ENCODE peak calls at places on chromosomes 3 and 15, in six cellular contexts. One of them, this sample, is unnamed.

GRCh38 chr3:37480003-37480402 is 305.6 kb upstream of the LRRFIP2 start:
- DNase-seq in A549: no peak
- DNase-seq in ovary: no peak
- DNase-seq in tibial nerve: no peak
- DNase-seq in HepG2: no peak
- DNase-seq in stomach: no peak
- DNase-seq in this sample: no peak

GRCh38 chr3:186815490-186815889 is 9.2 kb upstream of the RFC4 start:
- DNase-seq in A549: peak; percentile 37
- DNase-seq in ovary: no peak
- DNase-seq in tibial nerve: no peak
- DNase-seq in HepG2: no peak
- DNase-seq in stomach: no peak
- DNase-seq in this sample: no peak

GRCh38 chr3:175185903-175186302 is 326.8 kb downstream of the NAALADL2 start:
- DNase-seq in A549: no peak
- DNase-seq in ovary: no peak
- DNase-seq in tibial nerve: no peak
- DNase-seq in HepG2: no peak
- DNase-seq in stomach: no peak
- DNase-seq in this sample: no peak

GRCh38 chr3:66885326-66886000 is 112.6 kb upstream of the KBTBD8 start:
- DNase-seq in A549: no peak
- DNase-seq in ovary: no peak
- DNase-seq in tibial nerve: no peak
- DNase-seq in HepG2: no peak
- DNase-seq in stomach: no peak
- DNase-seq in this sample: no peak

GRCh38 chr3:83523470-83524073 is 1435.2 kb upstream of the CADM2 start:
- DNase-seq in A549: peak; percentile 1
- DNase-seq in ovary: no peak
- DNase-seq in tibial nerve: no peak
- DNase-seq in HepG2: peak; percentile 64
- DNase-seq in stomach: no peak
- DNase-seq in this sample: no peak

GRCh38 chr3:122984007-122984406 is 43.6 kb downstream of the SEMA5B start:
- DNase-seq in A549: no peak
- DNase-seq in ovary: no peak
- DNase-seq in tibial nerve: no peak
- DNase-seq in HepG2: no peak
- DNase-seq in stomach: no peak
- DNase-seq in this sample: no peak

GRCh38 chr3:195154793-195155535 is 116.0 kb downstream of the XXYLT1 start:
- DNase-seq in A549: no peak
- DNase-seq in ovary: peak; percentile 92
- DNase-seq in tibial nerve: peak; percentile 71
- DNase-seq in HepG2: peak; percentile 91
- DNase-seq in stomach: peak; percentile 94
- DNase-seq in this sample: peak; percentile 89

GRCh38 chr15:25734680-25735355 is 128.3 kb downstream of the ATP10A start:
- DNase-seq in A549: no peak
- DNase-seq in ovary: no peak
- DNase-seq in tibial nerve: no peak
- DNase-seq in HepG2: no peak
- DNase-seq in stomach: no peak
- DNase-seq in this sample: no peak

GRCh38 chr15:87667643-87668042 is 588.9 kb downstream of the NTRK3 start:
- DNase-seq in A549: no peak
- DNase-seq in ovary: no peak
- DNase-seq in tibial nerve: no peak
- DNase-seq in HepG2: no peak
- DNase-seq in stomach: no peak
- DNase-seq in this sample: no peak

GRCh38 chr15:95259965-95260364 is 1028.6 kb downstream of the MCTP2 start:
- DNase-seq in A549: no peak
- DNase-seq in ovary: peak; percentile 53
- DNase-seq in tibial nerve: no peak
- DNase-seq in HepG2: no peak
- DNase-seq in stomach: peak; percentile 61
- DNase-seq in this sample: no peak

GRCh38 chr3:15108082-15108545 is 9.2 kb upstream of the RBSN start:
- DNase-seq in A549: peak; percentile 96
- DNase-seq in ovary: peak; percentile 75
- DNase-seq in tibial nerve: no peak
- DNase-seq in HepG2: peak; percentile 64
- DNase-seq in stomach: peak; percentile 70
- DNase-seq in this sample: peak; percentile 78

GRCh38 chr3:15102833-15103232 is 3.9 kb upstream of the RBSN start:
- DNase-seq in A549: no peak
- DNase-seq in ovary: no peak
- DNase-seq in tibial nerve: no peak
- DNase-seq in HepG2: no peak
- DNase-seq in stomach: no peak
- DNase-seq in this sample: no peak

GRCh38 chr3:15110201-15110600 is 11.3 kb upstream of the RBSN start:
- DNase-seq in A549: no peak
- DNase-seq in ovary: no peak
- DNase-seq in tibial nerve: no peak
- DNase-seq in HepG2: no peak
- DNase-seq in stomach: no peak
- DNase-seq in this sample: no peak

GRCh38 chr3:15108869-15109268 is 9.9 kb upstream of the RBSN start:
- DNase-seq in A549: no peak
- DNase-seq in ovary: no peak
- DNase-seq in tibial nerve: no peak
- DNase-seq in HepG2: no peak
- DNase-seq in stomach: no peak
- DNase-seq in this sample: no peak

GRCh38 chr3:15107075-15107947 is 8.4 kb upstream of the RBSN start:
- DNase-seq in A549: no peak
- DNase-seq in ovary: no peak
- DNase-seq in tibial nerve: no peak
- DNase-seq in HepG2: peak; percentile 78
- DNase-seq in stomach: no peak
- DNase-seq in this sample: no peak
- TF ChIP-seq POLR2A in A549: no peak
- TF ChIP-seq POLR2A in ovary: no peak
- TF ChIP-seq POLR2A in tibial nerve: no peak
- TF ChIP-seq POLR2A in HepG2: no peak
- TF ChIP-seq POLR2A in stomach: no peak
- TF ChIP-seq POLR2A in this sample: no peak

GRCh38 chr3:112990672-112991602 is at the start of gene GTPBP8:
- DNase-seq in A549: peak; percentile 84
- DNase-seq in ovary: peak; percentile 88
- DNase-seq in tibial nerve: peak; percentile 73
- DNase-seq in HepG2: peak; percentile 86
- DNase-seq in stomach: peak; percentile 92
- DNase-seq in this sample: peak; percentile 94
- TF ChIP-seq EP300 in A549: no peak
- TF ChIP-seq EP300 in ovary: peak; percentile 27
- TF ChIP-seq EP300 in tibial nerve: peak; percentile 70
- TF ChIP-seq EP300 in HepG2: no peak
- TF ChIP-seq EP300 in stomach: peak; percentile 38
- TF ChIP-seq EP300 in this sample: no peak

GRCh38 chr3:20648921-20649381 is 462.9 kb upstream of the SGO1 start:
- DNase-seq in A549: no peak
- DNase-seq in ovary: no peak
- DNase-seq in tibial nerve: no peak
- DNase-seq in HepG2: no peak
- DNase-seq in stomach: no peak
- DNase-seq in this sample: no peak
- TF ChIP-seq CTCF in A549: no peak
- TF ChIP-seq CTCF in ovary: no peak
- TF ChIP-seq CTCF in tibial nerve: no peak
- TF ChIP-seq CTCF in HepG2: no peak
- TF ChIP-seq CTCF in stomach: no peak
- TF ChIP-seq CTCF in this sample: no peak

GRCh38 chr15:50107157-50107556 is 11.9 kb downstream of the ATP8B4 start:
- DNase-seq in A549: no peak
- DNase-seq in ovary: no peak
- DNase-seq in tibial nerve: no peak
- DNase-seq in HepG2: no peak
- DNase-seq in stomach: no peak
- DNase-seq in this sample: no peak

GRCh38 chr15:50108446-50108845 is 10.6 kb downstream of the ATP8B4 start:
- DNase-seq in A549: no peak
- DNase-seq in ovary: no peak
- DNase-seq in tibial nerve: no peak
- DNase-seq in HepG2: no peak
- DNase-seq in stomach: no peak
- DNase-seq in this sample: no peak

GRCh38 chr15:50109086-50109987 is 9.7 kb downstream of the ATP8B4 start:
- DNase-seq in A549: no peak
- DNase-seq in ovary: no peak
- DNase-seq in tibial nerve: no peak
- DNase-seq in HepG2: no peak
- DNase-seq in stomach: no peak
- DNase-seq in this sample: no peak

GRCh38 chr15:50107591-50108408 is 11.2 kb downstream of the ATP8B4 start:
- DNase-seq in A549: no peak
- DNase-seq in ovary: no peak
- DNase-seq in tibial nerve: no peak
- DNase-seq in HepG2: no peak
- DNase-seq in stomach: peak; percentile 28
- DNase-seq in this sample: no peak

GRCh38 chr15:50106438-50106837 is 12.6 kb downstream of the ATP8B4 start:
- DNase-seq in A549: no peak
- DNase-seq in ovary: no peak
- DNase-seq in tibial nerve: no peak
- DNase-seq in HepG2: no peak
- DNase-seq in stomach: no peak
- DNase-seq in this sample: no peak
- TF ChIP-seq POLR2A in A549: no peak
- TF ChIP-seq POLR2A in ovary: no peak
- TF ChIP-seq POLR2A in tibial nerve: no peak
- TF ChIP-seq POLR2A in HepG2: no peak
- TF ChIP-seq POLR2A in stomach: no peak
- TF ChIP-seq POLR2A in this sample: no peak

DNA sequence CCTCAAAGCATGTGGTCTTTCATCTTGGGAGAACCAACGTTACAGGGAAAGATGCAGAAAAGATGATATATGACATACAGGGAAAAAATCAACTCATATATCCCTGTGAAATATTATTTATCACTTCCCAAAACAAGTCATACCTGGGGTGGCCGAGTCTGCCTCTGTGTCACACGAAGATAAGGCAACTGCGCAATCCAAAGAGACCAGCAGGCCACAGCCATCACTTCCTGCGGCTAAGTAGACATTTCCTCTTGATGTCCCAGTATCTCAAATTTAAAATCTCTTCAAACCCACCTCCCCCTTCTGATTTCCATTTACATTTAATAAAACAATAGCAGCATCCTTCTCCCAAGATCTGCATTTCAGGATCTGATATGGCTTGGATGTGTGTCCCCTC is 71.5 kb downstream of the IGF2BP2 start:
- DNase-seq in A549: no peak
- DNase-seq in ovary: no peak
- DNase-seq in tibial nerve: no peak
- DNase-seq in HepG2: no peak
- DNase-seq in stomach: no peak
- DNase-seq in this sample: no peak
- TF ChIP-seq EP300 in A549: no peak
- TF ChIP-seq EP300 in ovary: no peak
- TF ChIP-seq EP300 in tibial nerve: no peak
- TF ChIP-seq EP300 in HepG2: no peak
- TF ChIP-seq EP300 in stomach: no peak
- TF ChIP-seq EP300 in this sample: no peak

DNA sequence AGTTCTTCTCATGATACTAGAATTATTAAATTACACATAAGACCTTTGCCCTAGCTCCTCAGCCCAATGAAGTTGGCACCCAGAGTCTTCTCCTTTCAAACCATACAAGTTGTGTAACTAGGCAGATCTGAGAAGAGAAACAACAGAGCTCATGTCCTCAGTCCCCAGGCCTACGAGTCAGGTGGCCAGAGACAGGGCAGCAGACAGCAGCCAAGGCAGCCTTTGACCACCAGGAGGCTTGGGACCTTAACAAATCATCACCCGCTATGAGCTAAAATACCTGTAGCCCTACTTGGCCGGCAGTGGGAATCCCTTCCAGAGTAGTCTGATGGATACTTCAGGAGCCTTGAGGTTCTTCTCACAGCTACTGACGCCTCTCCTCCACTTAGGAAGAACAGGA is 18.3 kb downstream of the STIMATE start:
- DNase-seq in A549: no peak
- DNase-seq in ovary: no peak
- DNase-seq in tibial nerve: no peak
- DNase-seq in HepG2: no peak
- DNase-seq in stomach: no peak
- DNase-seq in this sample: no peak
- TF ChIP-seq CTCF in A549: no peak
- TF ChIP-seq CTCF in ovary: no peak
- TF ChIP-seq CTCF in tibial nerve: no peak
- TF ChIP-seq CTCF in HepG2: peak; percentile 25
- TF ChIP-seq CTCF in stomach: no peak
- TF ChIP-seq CTCF in this sample: no peak

DNA sequence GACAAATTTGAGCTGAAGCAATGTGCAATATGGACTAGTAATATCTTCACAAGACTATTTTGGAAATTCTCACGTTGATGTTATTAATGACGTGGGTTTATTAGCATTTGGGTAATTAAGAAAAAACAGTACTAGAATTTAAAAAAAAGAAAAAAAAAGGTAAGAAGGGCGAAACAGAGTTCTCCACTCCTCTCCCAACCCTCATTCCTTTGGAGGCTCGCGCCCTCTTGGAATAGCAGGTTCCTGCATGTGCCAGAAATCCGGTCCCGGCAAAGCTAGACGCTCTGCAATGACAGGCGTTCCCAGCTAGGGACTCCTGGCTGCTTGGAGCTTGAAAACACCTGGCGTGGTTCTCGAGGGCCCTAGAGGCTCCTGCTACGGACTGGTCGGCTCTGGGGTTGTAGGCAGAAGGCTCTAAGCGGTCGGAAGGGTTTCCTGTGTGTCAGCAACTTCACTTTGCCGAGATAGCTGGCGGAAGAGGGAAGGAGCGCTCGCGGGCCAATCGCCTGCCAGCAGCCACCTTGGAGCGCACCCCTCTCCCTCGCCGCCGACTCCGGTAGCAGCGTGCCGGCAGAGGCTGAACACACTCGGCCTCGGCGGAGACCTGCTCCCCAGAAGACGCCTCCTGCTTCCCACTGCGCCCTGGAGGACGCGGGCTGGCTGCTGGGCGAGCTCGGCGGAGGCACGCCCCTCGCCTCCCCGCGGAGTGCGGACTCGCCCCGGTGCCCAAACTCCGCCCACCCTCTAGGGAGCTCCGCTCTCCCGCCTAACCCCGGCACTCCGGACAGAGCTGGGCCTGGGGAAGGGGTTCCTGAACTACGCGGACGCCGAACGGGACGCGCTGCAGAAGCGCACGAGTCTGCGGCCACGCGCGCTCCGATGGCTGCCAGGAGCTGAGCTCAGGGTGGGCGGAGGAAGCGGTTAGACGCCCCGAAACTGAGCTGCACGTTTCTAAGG is at the start of gene P2RY1:
- DNase-seq in A549: peak; percentile 51
- DNase-seq in ovary: peak; percentile 79
- DNase-seq in tibial nerve: peak; percentile 20
- DNase-seq in HepG2: no peak
- DNase-seq in stomach: peak; percentile 50
- DNase-seq in this sample: peak; percentile 92
- TF ChIP-seq POLR2A in A549: no peak
- TF ChIP-seq POLR2A in ovary: peak; percentile 31
- TF ChIP-seq POLR2A in tibial nerve: peak; percentile 33
- TF ChIP-seq POLR2A in HepG2: no peak
- TF ChIP-seq POLR2A in stomach: no peak
- TF ChIP-seq POLR2A in this sample: peak; percentile 25